ENCODE peak calls at places on chromosome 17, in eight cellular contexts. One of them, this sample, is unnamed.

GRCh38 chr17:15945493-15946209 is 721 bp downstream of the ADORA2B start:
- DNase-seq in HuH-7: no peak
- DNase-seq in ecto neural progenitor cell: no peak
- DNase-seq in AG09319: no peak
- DNase-seq in stimulated activated CD8-positive, alpha-beta memory T cell treated with anti-CD3 and anti-CD28 coated beads, Interleukin-12 subunit alpha, Interleukin-12 subunit beta, amount 100 ng/mL, for 4 hours: peak
- DNase-seq in RCC 7860: no peak
- DNase-seq in SW 1271: no peak
- DNase-seq in germinal center: no peak
- DNase-seq in this sample: no peak

GRCh38 chr17:34979153-34979552 is 1.2 kb upstream of the LIG3 start:
- DNase-seq in HuH-7: no peak
- DNase-seq in ecto neural progenitor cell: no peak
- DNase-seq in AG09319: no peak
- DNase-seq in stimulated activated CD8-positive, alpha-beta memory T cell treated with anti-CD3 and anti-CD28 coated beads, Interleukin-12 subunit alpha, Interleukin-12 subunit beta, amount 100 ng/mL, for 4 hours: no peak
- DNase-seq in RCC 7860: no peak
- DNase-seq in SW 1271: no peak
- DNase-seq in germinal center: no peak
- DNase-seq in this sample: no peak

GRCh38 chr17:65261152-65261551 is 124.0 kb downstream of the RGS9 start:
- DNase-seq in HuH-7: no peak
- DNase-seq in ecto neural progenitor cell: no peak
- DNase-seq in AG09319: no peak
- DNase-seq in stimulated activated CD8-positive, alpha-beta memory T cell treated with anti-CD3 and anti-CD28 coated beads, Interleukin-12 subunit alpha, Interleukin-12 subunit beta, amount 100 ng/mL, for 4 hours: no peak
- DNase-seq in RCC 7860: no peak
- DNase-seq in SW 1271: no peak
- DNase-seq in germinal center: no peak
- DNase-seq in this sample: no peak

GRCh38 chr17:44354582-44355309 is 8.9 kb downstream of the FAM171A2 start:
- DNase-seq in HuH-7: peak
- DNase-seq in ecto neural progenitor cell: peak
- DNase-seq in AG09319: no peak
- DNase-seq in stimulated activated CD8-positive, alpha-beta memory T cell treated with anti-CD3 and anti-CD28 coated beads, Interleukin-12 subunit alpha, Interleukin-12 subunit beta, amount 100 ng/mL, for 4 hours: peak
- DNase-seq in RCC 7860: no peak
- DNase-seq in SW 1271: no peak
- DNase-seq in germinal center: peak
- DNase-seq in this sample: no peak

GRCh38 chr17:43732961-43733360 is 25.6 kb downstream of the SOST start:
- DNase-seq in HuH-7: no peak
- DNase-seq in ecto neural progenitor cell: no peak
- DNase-seq in AG09319: no peak
- DNase-seq in stimulated activated CD8-positive, alpha-beta memory T cell treated with anti-CD3 and anti-CD28 coated beads, Interleukin-12 subunit alpha, Interleukin-12 subunit beta, amount 100 ng/mL, for 4 hours: no peak
- DNase-seq in RCC 7860: peak
- DNase-seq in SW 1271: no peak
- DNase-seq in germinal center: no peak
- DNase-seq in this sample: no peak

GRCh38 chr17:10069301-10069700 is 129.1 kb downstream of the GAS7 start:
- DNase-seq in HuH-7: no peak
- DNase-seq in ecto neural progenitor cell: no peak
- DNase-seq in AG09319: no peak
- DNase-seq in stimulated activated CD8-positive, alpha-beta memory T cell treated with anti-CD3 and anti-CD28 coated beads, Interleukin-12 subunit alpha, Interleukin-12 subunit beta, amount 100 ng/mL, for 4 hours: no peak
- DNase-seq in RCC 7860: no peak
- DNase-seq in SW 1271: no peak
- DNase-seq in germinal center: no peak
- DNase-seq in this sample: no peak

GRCh38 chr17:48503747-48504146 is 27.1 kb downstream of the HOXB1 start:
- DNase-seq in HuH-7: no peak
- DNase-seq in ecto neural progenitor cell: no peak
- DNase-seq in AG09319: no peak
- DNase-seq in stimulated activated CD8-positive, alpha-beta memory T cell treated with anti-CD3 and anti-CD28 coated beads, Interleukin-12 subunit alpha, Interleukin-12 subunit beta, amount 100 ng/mL, for 4 hours: no peak
- DNase-seq in RCC 7860: no peak
- DNase-seq in SW 1271: no peak
- DNase-seq in germinal center: no peak
- DNase-seq in this sample: no peak

GRCh38 chr17:32792207-32792606 is 84.7 kb downstream of the MYO1D start:
- DNase-seq in HuH-7: no peak
- DNase-seq in ecto neural progenitor cell: no peak
- DNase-seq in AG09319: no peak
- DNase-seq in stimulated activated CD8-positive, alpha-beta memory T cell treated with anti-CD3 and anti-CD28 coated beads, Interleukin-12 subunit alpha, Interleukin-12 subunit beta, amount 100 ng/mL, for 4 hours: no peak
- DNase-seq in RCC 7860: no peak
- DNase-seq in SW 1271: no peak
- DNase-seq in germinal center: no peak
- DNase-seq in this sample: no peak

GRCh38 chr17:44191941-44192496 is 5.2 kb downstream of the TMUB2 start:
- DNase-seq in HuH-7: no peak
- DNase-seq in ecto neural progenitor cell: peak
- DNase-seq in AG09319: no peak
- DNase-seq in stimulated activated CD8-positive, alpha-beta memory T cell treated with anti-CD3 and anti-CD28 coated beads, Interleukin-12 subunit alpha, Interleukin-12 subunit beta, amount 100 ng/mL, for 4 hours: no peak
- DNase-seq in RCC 7860: no peak
- DNase-seq in SW 1271: no peak
- DNase-seq in germinal center: no peak
- DNase-seq in this sample: peak

GRCh38 chr17:66200685-66201092 is 8.8 kb upstream of the CEP112 start:
- DNase-seq in HuH-7: peak
- DNase-seq in ecto neural progenitor cell: peak
- DNase-seq in AG09319: peak
- DNase-seq in stimulated activated CD8-positive, alpha-beta memory T cell treated with anti-CD3 and anti-CD28 coated beads, Interleukin-12 subunit alpha, Interleukin-12 subunit beta, amount 100 ng/mL, for 4 hours: no peak
- DNase-seq in RCC 7860: peak
- DNase-seq in SW 1271: no peak
- DNase-seq in germinal center: peak
- DNase-seq in this sample: no peak

GRCh38 chr17:56690441-56691291 is 97.2 kb downstream of the NOG start:
- DNase-seq in HuH-7: no peak
- DNase-seq in ecto neural progenitor cell: no peak
- DNase-seq in AG09319: no peak
- DNase-seq in stimulated activated CD8-positive, alpha-beta memory T cell treated with anti-CD3 and anti-CD28 coated beads, Interleukin-12 subunit alpha, Interleukin-12 subunit beta, amount 100 ng/mL, for 4 hours: no peak
- DNase-seq in RCC 7860: peak
- DNase-seq in SW 1271: no peak
- DNase-seq in germinal center: no peak
- DNase-seq in this sample: no peak

GRCh38 chr17:9850151-9850550 is 24.4 kb downstream of the GLP2R start:
- DNase-seq in HuH-7: no peak
- DNase-seq in ecto neural progenitor cell: no peak
- DNase-seq in AG09319: no peak
- DNase-seq in stimulated activated CD8-positive, alpha-beta memory T cell treated with anti-CD3 and anti-CD28 coated beads, Interleukin-12 subunit alpha, Interleukin-12 subunit beta, amount 100 ng/mL, for 4 hours: no peak
- DNase-seq in RCC 7860: no peak
- DNase-seq in SW 1271: no peak
- DNase-seq in germinal center: no peak
- DNase-seq in this sample: no peak

GRCh38 chr17:82419471-82419995 is 1.1 kb upstream of the OGFOD3 start:
- DNase-seq in HuH-7: no peak
- DNase-seq in ecto neural progenitor cell: no peak
- DNase-seq in AG09319: no peak
- DNase-seq in stimulated activated CD8-positive, alpha-beta memory T cell treated with anti-CD3 and anti-CD28 coated beads, Interleukin-12 subunit alpha, Interleukin-12 subunit beta, amount 100 ng/mL, for 4 hours: no peak
- DNase-seq in RCC 7860: no peak
- DNase-seq in SW 1271: no peak
- DNase-seq in germinal center: peak
- DNase-seq in this sample: no peak

GRCh38 chr17:3636908-3637373 is 381 bp downstream of the CTNS start:
- DNase-seq in HuH-7: no peak
- DNase-seq in ecto neural progenitor cell: no peak
- DNase-seq in AG09319: no peak
- DNase-seq in stimulated activated CD8-positive, alpha-beta memory T cell treated with anti-CD3 and anti-CD28 coated beads, Interleukin-12 subunit alpha, Interleukin-12 subunit beta, amount 100 ng/mL, for 4 hours: no peak
- DNase-seq in RCC 7860: no peak
- DNase-seq in SW 1271: no peak
- DNase-seq in germinal center: no peak
- DNase-seq in this sample: no peak

GRCh38 chr17:43224146-43224705 is 4.2 kb downstream of the CCDC200 start:
- DNase-seq in HuH-7: no peak
- DNase-seq in ecto neural progenitor cell: peak
- DNase-seq in AG09319: no peak
- DNase-seq in stimulated activated CD8-positive, alpha-beta memory T cell treated with anti-CD3 and anti-CD28 coated beads, Interleukin-12 subunit alpha, Interleukin-12 subunit beta, amount 100 ng/mL, for 4 hours: no peak
- DNase-seq in RCC 7860: no peak
- DNase-seq in SW 1271: no peak
- DNase-seq in germinal center: no peak
- DNase-seq in this sample: no peak

GRCh38 chr17:62091804-62092203 is 26.7 kb upstream of the MED13 start:
- DNase-seq in HuH-7: no peak
- DNase-seq in ecto neural progenitor cell: no peak
- DNase-seq in AG09319: no peak
- DNase-seq in stimulated activated CD8-positive, alpha-beta memory T cell treated with anti-CD3 and anti-CD28 coated beads, Interleukin-12 subunit alpha, Interleukin-12 subunit beta, amount 100 ng/mL, for 4 hours: no peak
- DNase-seq in RCC 7860: no peak
- DNase-seq in SW 1271: no peak
- DNase-seq in germinal center: no peak
- DNase-seq in this sample: no peak

GRCh38 chr17:7740481-7741001 is 23.0 kb downstream of the DNAH2 start:
- DNase-seq in HuH-7: no peak
- DNase-seq in ecto neural progenitor cell: no peak
- DNase-seq in AG09319: no peak
- DNase-seq in stimulated activated CD8-positive, alpha-beta memory T cell treated with anti-CD3 and anti-CD28 coated beads, Interleukin-12 subunit alpha, Interleukin-12 subunit beta, amount 100 ng/mL, for 4 hours: no peak
- DNase-seq in RCC 7860: no peak
- DNase-seq in SW 1271: no peak
- DNase-seq in germinal center: no peak
- DNase-seq in this sample: no peak

GRCh38 chr17:1294157-1294717 is 14.8 kb downstream of the TRARG1 start:
- DNase-seq in HuH-7: no peak
- DNase-seq in ecto neural progenitor cell: peak
- DNase-seq in AG09319: no peak
- DNase-seq in stimulated activated CD8-positive, alpha-beta memory T cell treated with anti-CD3 and anti-CD28 coated beads, Interleukin-12 subunit alpha, Interleukin-12 subunit beta, amount 100 ng/mL, for 4 hours: peak
- DNase-seq in RCC 7860: no peak
- DNase-seq in SW 1271: no peak
- DNase-seq in germinal center: no peak
- DNase-seq in this sample: no peak

GRCh38 chr17:69898606-69899005 is 176.4 kb upstream of the KCNJ16 start:
- DNase-seq in HuH-7: no peak
- DNase-seq in ecto neural progenitor cell: no peak
- DNase-seq in AG09319: no peak
- DNase-seq in stimulated activated CD8-positive, alpha-beta memory T cell treated with anti-CD3 and anti-CD28 coated beads, Interleukin-12 subunit alpha, Interleukin-12 subunit beta, amount 100 ng/mL, for 4 hours: no peak
- DNase-seq in RCC 7860: no peak
- DNase-seq in SW 1271: no peak
- DNase-seq in germinal center: no peak
- DNase-seq in this sample: no peak

GRCh38 chr17:75390982-75391381 is 14.5 kb downstream of the GRB2 start:
- DNase-seq in HuH-7: no peak
- DNase-seq in ecto neural progenitor cell: no peak
- DNase-seq in AG09319: no peak
- DNase-seq in stimulated activated CD8-positive, alpha-beta memory T cell treated with anti-CD3 and anti-CD28 coated beads, Interleukin-12 subunit alpha, Interleukin-12 subunit beta, amount 100 ng/mL, for 4 hours: no peak
- DNase-seq in RCC 7860: no peak
- DNase-seq in SW 1271: no peak
- DNase-seq in germinal center: no peak
- DNase-seq in this sample: no peak

GRCh38 chr17:6681671-6682070 is 30.1 kb downstream of the C17orf100 start:
- DNase-seq in HuH-7: no peak
- DNase-seq in ecto neural progenitor cell: no peak
- DNase-seq in AG09319: no peak
- DNase-seq in stimulated activated CD8-positive, alpha-beta memory T cell treated with anti-CD3 and anti-CD28 coated beads, Interleukin-12 subunit alpha, Interleukin-12 subunit beta, amount 100 ng/mL, for 4 hours: no peak
- DNase-seq in RCC 7860: no peak
- DNase-seq in SW 1271: no peak
- DNase-seq in germinal center: no peak
- DNase-seq in this sample: no peak

GRCh38 chr17:2222901-2223616 is 80.5 kb downstream of the SMG6 start:
- DNase-seq in HuH-7: no peak
- DNase-seq in ecto neural progenitor cell: no peak
- DNase-seq in AG09319: no peak
- DNase-seq in stimulated activated CD8-positive, alpha-beta memory T cell treated with anti-CD3 and anti-CD28 coated beads, Interleukin-12 subunit alpha, Interleukin-12 subunit beta, amount 100 ng/mL, for 4 hours: peak
- DNase-seq in RCC 7860: no peak
- DNase-seq in SW 1271: no peak
- DNase-seq in germinal center: no peak
- DNase-seq in this sample: no peak

GRCh38 chr17:6437956-6438355 is 3.0 kb upstream of the AIPL1 start:
- DNase-seq in HuH-7: no peak
- DNase-seq in ecto neural progenitor cell: no peak
- DNase-seq in AG09319: no peak
- DNase-seq in stimulated activated CD8-positive, alpha-beta memory T cell treated with anti-CD3 and anti-CD28 coated beads, Interleukin-12 subunit alpha, Interleukin-12 subunit beta, amount 100 ng/mL, for 4 hours: no peak
- DNase-seq in RCC 7860: no peak
- DNase-seq in SW 1271: no peak
- DNase-seq in germinal center: no peak
- DNase-seq in this sample: no peak

GRCh38 chr17:28552201-28552999 is at the start of gene UNC119:
- DNase-seq in HuH-7: peak
- DNase-seq in ecto neural progenitor cell: peak
- DNase-seq in AG09319: peak
- DNase-seq in stimulated activated CD8-positive, alpha-beta memory T cell treated with anti-CD3 and anti-CD28 coated beads, Interleukin-12 subunit alpha, Interleukin-12 subunit beta, amount 100 ng/mL, for 4 hours: peak
- DNase-seq in RCC 7860: peak
- DNase-seq in SW 1271: no peak
- DNase-seq in germinal center: peak
- DNase-seq in this sample: peak

GRCh38 chr17:77948690-77949114 is 9.8 kb upstream of the TNRC6C start:
- DNase-seq in HuH-7: peak
- DNase-seq in ecto neural progenitor cell: peak
- DNase-seq in AG09319: no peak
- DNase-seq in stimulated activated CD8-positive, alpha-beta memory T cell treated with anti-CD3 and anti-CD28 coated beads, Interleukin-12 subunit alpha, Interleukin-12 subunit beta, amount 100 ng/mL, for 4 hours: no peak
- DNase-seq in RCC 7860: peak
- DNase-seq in SW 1271: no peak
- DNase-seq in germinal center: no peak
- DNase-seq in this sample: no peak

GRCh38 chr17:81036128-81036891 is 1.4 kb downstream of the BAIAP2 start:
- DNase-seq in HuH-7: no peak
- DNase-seq in ecto neural progenitor cell: no peak
- DNase-seq in AG09319: no peak
- DNase-seq in stimulated activated CD8-positive, alpha-beta memory T cell treated with anti-CD3 and anti-CD28 coated beads, Interleukin-12 subunit alpha, Interleukin-12 subunit beta, amount 100 ng/mL, for 4 hours: no peak
- DNase-seq in RCC 7860: no peak
- DNase-seq in SW 1271: no peak
- DNase-seq in germinal center: no peak
- DNase-seq in this sample: peak

GRCh38 chr17:40097931-40098845 is 2.2 kb downstream of the NR1D1 start:
- DNase-seq in HuH-7: peak
- DNase-seq in ecto neural progenitor cell: no peak
- DNase-seq in AG09319: no peak
- DNase-seq in stimulated activated CD8-positive, alpha-beta memory T cell treated with anti-CD3 and anti-CD28 coated beads, Interleukin-12 subunit alpha, Interleukin-12 subunit beta, amount 100 ng/mL, for 4 hours: no peak
- DNase-seq in RCC 7860: no peak
- DNase-seq in SW 1271: no peak
- DNase-seq in germinal center: no peak
- DNase-seq in this sample: peak

GRCh38 chr17:59761385-59762021 is 54.0 kb downstream of the VMP1 start:
- DNase-seq in HuH-7: no peak
- DNase-seq in ecto neural progenitor cell: no peak
- DNase-seq in AG09319: no peak
- DNase-seq in stimulated activated CD8-positive, alpha-beta memory T cell treated with anti-CD3 and anti-CD28 coated beads, Interleukin-12 subunit alpha, Interleukin-12 subunit beta, amount 100 ng/mL, for 4 hours: no peak
- DNase-seq in RCC 7860: peak
- DNase-seq in SW 1271: no peak
- DNase-seq in germinal center: no peak
- DNase-seq in this sample: no peak

GRCh38 chr17:64950871-64951270 is 31.6 kb upstream of the LRRC37A3 start:
- DNase-seq in HuH-7: no peak
- DNase-seq in ecto neural progenitor cell: no peak
- DNase-seq in AG09319: no peak
- DNase-seq in stimulated activated CD8-positive, alpha-beta memory T cell treated with anti-CD3 and anti-CD28 coated beads, Interleukin-12 subunit alpha, Interleukin-12 subunit beta, amount 100 ng/mL, for 4 hours: no peak
- DNase-seq in RCC 7860: no peak
- DNase-seq in SW 1271: no peak
- DNase-seq in germinal center: no peak
- DNase-seq in this sample: no peak

GRCh38 chr17:58506354-58507080 is 7.9 kb downstream of the MTMR4 start:
- DNase-seq in HuH-7: no peak
- DNase-seq in ecto neural progenitor cell: no peak
- DNase-seq in AG09319: no peak
- DNase-seq in stimulated activated CD8-positive, alpha-beta memory T cell treated with anti-CD3 and anti-CD28 coated beads, Interleukin-12 subunit alpha, Interleukin-12 subunit beta, amount 100 ng/mL, for 4 hours: no peak
- DNase-seq in RCC 7860: no peak
- DNase-seq in SW 1271: no peak
- DNase-seq in germinal center: no peak
- DNase-seq in this sample: no peak

GRCh38 chr17:48247038-48247437 is 139.5 kb downstream of the SNX11 start:
- DNase-seq in HuH-7: no peak
- DNase-seq in ecto neural progenitor cell: no peak
- DNase-seq in AG09319: no peak
- DNase-seq in stimulated activated CD8-positive, alpha-beta memory T cell treated with anti-CD3 and anti-CD28 coated beads, Interleukin-12 subunit alpha, Interleukin-12 subunit beta, amount 100 ng/mL, for 4 hours: no peak
- DNase-seq in RCC 7860: no peak
- DNase-seq in SW 1271: no peak
- DNase-seq in germinal center: no peak
- DNase-seq in this sample: no peak

GRCh38 chr17:74116087-74116717 is 87.3 kb upstream of the RPL38 start:
- DNase-seq in HuH-7: no peak
- DNase-seq in ecto neural progenitor cell: no peak
- DNase-seq in AG09319: no peak
- DNase-seq in stimulated activated CD8-positive, alpha-beta memory T cell treated with anti-CD3 and anti-CD28 coated beads, Interleukin-12 subunit alpha, Interleukin-12 subunit beta, amount 100 ng/mL, for 4 hours: no peak
- DNase-seq in RCC 7860: no peak
- DNase-seq in SW 1271: no peak
- DNase-seq in germinal center: no peak
- DNase-seq in this sample: no peak

GRCh38 chr17:67606471-67606870 is 111.3 kb upstream of the NOL11 start:
- DNase-seq in HuH-7: no peak
- DNase-seq in ecto neural progenitor cell: no peak
- DNase-seq in AG09319: no peak
- DNase-seq in stimulated activated CD8-positive, alpha-beta memory T cell treated with anti-CD3 and anti-CD28 coated beads, Interleukin-12 subunit alpha, Interleukin-12 subunit beta, amount 100 ng/mL, for 4 hours: no peak
- DNase-seq in RCC 7860: no peak
- DNase-seq in SW 1271: no peak
- DNase-seq in germinal center: no peak
- DNase-seq in this sample: no peak